ENCODE peak calls at places on chromosomes 1 and 21, in eight cellular contexts. E, B, D, A, P, T, F and G are unnamed samples.

GRCh38 chr1:92922378-92923035 is 38.8 kb downstream of the DIPK1A start:
- DNase-seq in E (no peak), B (no peak), D (no peak), A (no peak), P (no peak), T (no peak), F (no peak), G (no peak)

GRCh38 chr1:150259758-150260669 is 2.4 kb downstream of the CA14 start:
- DNase-seq in E (no peak), B (no peak), D (no peak), A (no peak), P (no peak), T (peak), F (no peak), G (no peak)

GRCh38 chr1:90045853-90046563 is 51.1 kb downstream of the ZNF326 start:
- DNase-seq in E (peak), B (no peak), D (peak), A (no peak), P (peak), T (no peak), F (peak), G (no peak)

GRCh38 chr21:46056450-46056903 is 41.4 kb upstream of the COL6A2 start:
- DNase-seq in E (no peak), B (no peak), D (no peak), A (no peak), P (no peak), T (peak), F (peak), G (no peak)

GRCh38 chr1:90850181-90850924 is 133.3 kb upstream of the BARHL2 start:
- DNase-seq in E (no peak), B (no peak), D (no peak), A (no peak), P (no peak), T (peak), F (no peak), G (no peak)

GRCh38 chr1:28642056-28642846 is 616 bp downstream of the TAF12 start:
- DNase-seq in E (no peak), B (peak), D (peak), A (no peak), P (no peak), T (no peak), F (peak), G (no peak)

GRCh38 chr21:25373126-25374082 is 233.9 kb downstream of the MRPL39 start:
- DNase-seq in E (no peak), B (no peak), D (no peak), A (no peak), P (no peak), T (no peak), F (no peak), G (no peak)

GRCh38 chr1:178938959-178939317 is 68.1 kb upstream of the ANGPTL1 start:
- DNase-seq in E (no peak), B (no peak), D (no peak), A (no peak), P (no peak), T (peak), F (peak), G (no peak)

GRCh38 chr1:14095001-14095400 is 395.0 kb downstream of the PRDM2 start:
- DNase-seq in E (no peak), B (peak), D (no peak), A (peak), P (no peak), T (no peak), F (no peak), G (no peak)

GRCh38 chr1:1003618-1004419 is 3.9 kb upstream of the HES4 start:
- DNase-seq in E (no peak), B (no peak), D (no peak), A (no peak), P (no peak), T (peak), F (no peak), G (no peak)

GRCh38 chr21:33651965-33652680 is 9.8 kb downstream of the ITSN1 start:
- DNase-seq in E (no peak), B (no peak), D (no peak), A (no peak), P (no peak), T (no peak), F (no peak), G (no peak)

GRCh38 chr1:234260578-234260977 is 112.7 kb upstream of the COA6 start:
- DNase-seq in E (no peak), B (no peak), D (peak), A (peak), P (no peak), T (no peak), F (no peak), G (no peak)

GRCh38 chr1:151970641-151971040 is 23.0 kb downstream of the S100A10 start:
- DNase-seq in E (no peak), B (no peak), D (no peak), A (no peak), P (no peak), T (peak), F (no peak), G (no peak)

GRCh38 chr1:93222987-93223675 is 42.6 kb downstream of the CCDC18 start:
- DNase-seq in E (no peak), B (no peak), D (no peak), A (no peak), P (no peak), T (no peak), F (no peak), G (no peak)

GRCh38 chr1:215900684-215901083 is 333.6 kb downstream of the KCTD3 start:
- DNase-seq in E (no peak), B (no peak), D (no peak), A (no peak), P (no peak), T (no peak), F (no peak), G (no peak)

GRCh38 chr1:65197636-65198035 is 49.6 kb downstream of the AK4 start:
- DNase-seq in E (no peak), B (no peak), D (no peak), A (no peak), P (no peak), T (no peak), F (no peak), G (no peak)

GRCh38 chr1:240766831-240767230 is 154.9 kb upstream of the GREM2 start:
- DNase-seq in E (no peak), B (no peak), D (no peak), A (no peak), P (no peak), T (no peak), F (peak), G (no peak)

GRCh38 chr1:213371769-213372619 is 321.0 kb downstream of the RPS6KC1 start:
- DNase-seq in E (no peak), B (no peak), D (no peak), A (no peak), P (no peak), T (no peak), F (no peak), G (no peak)

GRCh38 chr1:225767591-225768540 is 9.8 kb upstream of the SRP9 start:
- DNase-seq in E (no peak), B (no peak), D (no peak), A (no peak), P (no peak), T (peak), F (peak), G (no peak)

GRCh38 chr1:15959847-15960446 is 16.0 kb downstream of the ZBTB17 start:
- DNase-seq in E (no peak), B (no peak), D (no peak), A (no peak), P (no peak), T (no peak), F (no peak), G (no peak)

GRCh38 chr1:55572878-55573734 is 357.9 kb upstream of the USP24 start:
- DNase-seq in E (no peak), B (no peak), D (no peak), A (no peak), P (no peak), T (no peak), F (peak), G (no peak)

GRCh38 chr1:224253721-224254120 is 70.7 kb downstream of the DEGS1 start:
- DNase-seq in E (no peak), B (no peak), D (no peak), A (no peak), P (no peak), T (no peak), F (peak), G (no peak)

GRCh38 chr1:199742547-199742946 is 285.0 kb upstream of the NR5A2 start:
- DNase-seq in E (peak), B (no peak), D (no peak), A (no peak), P (no peak), T (no peak), F (peak), G (no peak)

GRCh38 chr1:209107535-209107934 is 476.0 kb upstream of the CAMK1G start:
- DNase-seq in E (no peak), B (no peak), D (no peak), A (no peak), P (no peak), T (no peak), F (no peak), G (no peak)

GRCh38 chr1:168054117-168054516 is 82.6 kb downstream of the GPR161 start:
- DNase-seq in E (peak), B (no peak), D (peak), A (no peak), P (no peak), T (no peak), F (no peak), G (no peak)

GRCh38 chr1:21865943-21866628 is 54.0 kb downstream of the LDLRAD2 start:
- DNase-seq in E (no peak), B (peak), D (no peak), A (no peak), P (no peak), T (peak), F (no peak), G (no peak)

GRCh38 chr1:227780101-227781044 is 35.1 kb upstream of the PRSS38 start:
- DNase-seq in E (no peak), B (no peak), D (no peak), A (no peak), P (no peak), T (no peak), F (no peak), G (no peak)

GRCh38 chr1:50023292-50024159 is at the start of gene AGBL4:
- DNase-seq in E (no peak), B (no peak), D (no peak), A (no peak), P (no peak), T (peak), F (no peak), G (no peak)

GRCh38 chr1:214446772-214447556 is 104.4 kb downstream of the PTPN14 start:
- DNase-seq in E (no peak), B (no peak), D (no peak), A (no peak), P (no peak), T (no peak), F (peak), G (no peak)

GRCh38 chr21:45895778-45896370 is 85.7 kb upstream of the COL6A1 start:
- DNase-seq in E (no peak), B (no peak), D (no peak), A (no peak), P (no peak), T (no peak), F (no peak), G (no peak)

GRCh38 chr21:28135646-28136045 is 857.0 kb downstream of the LTN1 start:
- DNase-seq in E (no peak), B (no peak), D (no peak), A (no peak), P (no peak), T (no peak), F (no peak), G (no peak)